ENCODE peak calls at places on chromosomes 7 and 10, in ten cellular contexts. T is stimulated activated CD4-positive, alpha-beta T cell treated with anti-CD3 and anti-CD28 coated beads, Interleukin-4, amount 100 ng/mL, for 1 hour; N is HTR-8/SVneo; O is T-helper 9 cell; S is upper lobe of right lung; K is epithelial cell of prostate; D is GDM1; J is OCI-LY7; E is NCI-H345; Z is naive thymus-derived CD4-positive, alpha-beta T cell. G is an unnamed sample.

GRCh38 chr7:76340617-76341131 is 18.1 kb downstream of the YWHAG start:
- DNase-seq in D (no peak), K (no peak), J (no peak), O (no peak), E (no peak), S (no peak), T (no peak), N (no peak), Z (no peak), G (no peak)

GRCh38 chr7:116843373-116843772 is 19.0 kb upstream of the CAPZA2 start:
- DNase-seq in O (no peak), E (no peak), Z (no peak), N (no peak), J (no peak), S (no peak), T (no peak), D (peak), K (no peak), G (no peak)

GRCh38 chr10:15990523-15991129 is 130.3 kb upstream of the MINDY3 start:
- DNase-seq in O (no peak), D (no peak), N (no peak), S (no peak), K (no peak), Z (no peak), E (no peak), T (no peak), J (no peak), G (no peak)

GRCh38 chr10:43255644-43256431 is 11.0 kb downstream of the RASGEF1A start:
- DNase-seq in T (no peak), N (peak), D (peak), E (no peak), Z (no peak), O (no peak), S (peak), J (peak), K (no peak), G (peak)

GRCh38 chr10:78507761-78508160 is 474.1 kb downstream of the RPS24 start:
- DNase-seq in K (no peak), J (no peak), E (no peak), T (no peak), D (no peak), O (no peak), Z (no peak), N (no peak), S (no peak), G (no peak)

GRCh38 chr7:121328508-121329459 is at the start of gene WNT16:
- DNase-seq in T (no peak), S (no peak), K (no peak), O (no peak), J (no peak), Z (no peak), N (no peak), D (no peak), E (no peak), G (peak)

GRCh38 chr7:8640671-8641070 is 207.3 kb downstream of the NXPH1 start:
- DNase-seq in N (no peak), S (no peak), T (no peak), K (no peak), D (no peak), J (no peak), O (no peak), Z (no peak), E (no peak), G (no peak)

GRCh38 chr7:28858206-28858605 is 99.9 kb downstream of the TRIL start:
- DNase-seq in O (no peak), E (no peak), S (no peak), T (no peak), Z (no peak), N (no peak), D (no peak), J (no peak), K (peak), G (no peak)

GRCh38 chr10:27041196-27041595 is 59.1 kb downstream of the ANKRD26 start:
- DNase-seq in D (no peak), T (no peak), S (no peak), Z (no peak), J (no peak), N (no peak), K (no peak), O (no peak), E (no peak), G (no peak)

GRCh38 chr10:43200538-43201390 is 62.5 kb downstream of the CSGALNACT2 start:
- DNase-seq in D (no peak), K (no peak), E (no peak), S (peak), J (no peak), O (no peak), N (no peak), T (no peak), Z (no peak), G (peak)

GRCh38 chr10:130961506-130962239 is 349.8 kb downstream of the TCERG1L start:
- DNase-seq in J (no peak), T (no peak), N (no peak), E (no peak), K (no peak), O (no peak), D (no peak), S (no peak), Z (no peak), G (no peak)

GRCh38 chr7:46786221-46786951 is 795.5 kb downstream of the TNS3 start:
- DNase-seq in T (no peak), K (peak), O (no peak), N (no peak), S (no peak), E (no peak), J (no peak), Z (no peak), D (no peak), G (no peak)

GRCh38 chr10:92692697-92693533 is 3.2 kb downstream of the HHEX start:
- DNase-seq in E (no peak), J (no peak), N (no peak), K (no peak), S (no peak), Z (no peak), D (no peak), O (no peak), T (no peak), G (no peak)

GRCh38 chr7:7911339-7911738 is 57.3 kb upstream of the GLCCI1 start:
- DNase-seq in S (no peak), O (no peak), T (no peak), Z (no peak), E (no peak), K (peak), D (no peak), J (no peak), N (peak), G (no peak)

G was measured in GM13977.